ENCODE peak calls at places on chromosomes 4 and X, in eight cellular contexts. Z is Right ventricle myocardium inferior; V is GM23248; N is activated naive CD4-positive, alpha-beta T cell treated with anti-CD3 and anti-CD28 coated beads for 36 hours; M is activated CD4-positive, alpha-beta T cell treated with anti-CD3 and anti-CD28 coated beads for 4 hours; L is HT1080; E is GM03348; D is cerebellar nuclear complex. F is an unnamed sample.

GRCh38 chr4:47471064-47471463 is 7.6 kb upstream of the COMMD8 start:
- DNase-seq in N (no peak), E (no peak), Z (no peak), V (no peak), M (no peak), L (no peak), D (no peak), F (no peak)

GRCh38 chrX:131977619-131978018 is 45.5 kb upstream of the STK26 start:
- DNase-seq in D (no peak), M (no peak), E (no peak), L (peak), N (no peak), Z (no peak), V (peak), F (no peak)

GRCh38 chr4:3221996-3222395 is 27.0 kb upstream of the MSANTD1 start:
- DNase-seq in L (no peak), N (no peak), V (no peak), M (no peak), Z (peak), D (no peak), E (no peak), F (no peak)

GRCh38 chrX:23637187-23637586 is 30.1 kb upstream of the PRDX4 start:
- DNase-seq in L (no peak), Z (no peak), E (no peak), N (peak), D (no peak), V (no peak), M (peak), F (no peak)

GRCh38 chr4:4994312-4995097 is 24.8 kb downstream of the CYTL1 start:
- DNase-seq in E (no peak), Z (no peak), D (no peak), L (no peak), M (no peak), V (no peak), N (no peak), F (no peak)

GRCh38 chr4:181536753-181537434 is 706.3 kb upstream of the TENM3 start:
- DNase-seq in V (no peak), D (no peak), M (no peak), N (no peak), Z (no peak), E (no peak), L (no peak), F (no peak)

GRCh38 chrX:63529961-63530360 is 178.8 kb upstream of the SPIN4 start:
- DNase-seq in M (no peak), E (no peak), N (no peak), V (no peak), L (no peak), D (no peak), Z (no peak), F (no peak)

GRCh38 chr4:151408630-151409469 is at the start of gene FHIP1A:
- DNase-seq in Z (peak), L (peak), N (peak), D (no peak), E (peak), M (peak), V (peak), F (peak)

GRCh38 chr4:186669159-186669720 is 54.4 kb downstream of the FAT1 start:
- DNase-seq in V (peak), Z (no peak), L (no peak), D (no peak), M (no peak), E (peak), N (no peak), F (peak)

GRCh38 chr4:41465135-41465761 is 72.7 kb upstream of the LIMCH1 start:
- DNase-seq in E (no peak), N (no peak), D (no peak), Z (no peak), V (peak), L (no peak), M (no peak), F (no peak)

GRCh38 chr4:30720021-30720655 is at the start of gene PCDH7:
- DNase-seq in Z (peak), D (no peak), N (peak), L (peak), M (no peak), V (peak), E (peak), F (peak)

GRCh38 chr4:183729430-183730328 is 70.6 kb downstream of the TRAPPC11 start:
- DNase-seq in N (no peak), L (peak), D (no peak), Z (no peak), M (no peak), E (no peak), V (peak), F (no peak)

GRCh38 chrX:106300239-106300638 is 132.1 kb downstream of the PWWP3B start:
- DNase-seq in D (no peak), L (peak), N (no peak), E (no peak), V (no peak), Z (no peak), M (no peak), F (no peak)

GRCh38 chrX:78329486-78329885 is 2.1 kb upstream of the CYSLTR1 start:
- DNase-seq in M (peak), L (no peak), D (no peak), N (peak), V (no peak), Z (no peak), E (no peak), F (no peak)

GRCh38 chr4:159237975-159238374 is 135.1 kb downstream of the RAPGEF2 start:
- DNase-seq in N (no peak), M (no peak), L (no peak), D (no peak), V (no peak), E (no peak), Z (no peak), F (no peak)

GRCh38 chr4:170729897-170730296 is 640.1 kb upstream of the AADAT start:
- DNase-seq in N (no peak), L (no peak), Z (no peak), D (no peak), V (no peak), M (no peak), E (no peak), F (no peak)

GRCh38 chr4:22019676-22020075 is 71.1 kb upstream of the KCNIP4 start:
- DNase-seq in L (no peak), M (no peak), V (peak), N (no peak), D (no peak), Z (no peak), E (peak), F (no peak)

GRCh38 chr4:125187621-125188176 is 127.1 kb upstream of the FAT4 start:
- DNase-seq in L (peak), V (peak), Z (no peak), N (no peak), E (peak), D (no peak), M (no peak), F (peak)

GRCh38 chr4:107219681-107220080 is 183.6 kb upstream of the DKK2 start:
- DNase-seq in E (no peak), M (no peak), N (no peak), D (no peak), Z (no peak), V (no peak), L (no peak), F (no peak)

GRCh38 chr4:2799971-2800690 is 7.2 kb downstream of the SH3BP2 start:
- DNase-seq in E (no peak), L (no peak), D (no peak), Z (peak), N (no peak), V (peak), M (no peak), F (no peak)

GRCh38 chr4:180560896-180561295 is 1682.3 kb upstream of the TENM3 start:
- DNase-seq in V (no peak), Z (no peak), N (no peak), M (no peak), D (no peak), E (no peak), L (peak), F (no peak)

GRCh38 chr4:7823416-7823824 is 116.2 kb downstream of the AFAP1 start:
- DNase-seq in D (no peak), Z (peak), M (no peak), N (no peak), L (no peak), E (no peak), V (peak), F (no peak)

GRCh38 chr4:142519342-142519741 is 326.8 kb downstream of the INPP4B start:
- DNase-seq in N (no peak), L (no peak), V (no peak), D (no peak), E (peak), M (no peak), Z (no peak), F (no peak)

GRCh38 chr4:139815646-139816601 is 150.3 kb downstream of the MGST2 start:
- DNase-seq in M (no peak), V (peak), N (peak), D (peak), Z (no peak), L (peak), E (peak), F (peak)

GRCh38 chr4:112060212-112060611 is 85.0 kb upstream of the FAM241A start:
- DNase-seq in E (peak), L (peak), M (no peak), V (peak), D (no peak), Z (no peak), N (no peak), F (peak)

GRCh38 chr4:163331629-163332360 is 601 bp downstream of the NPY1R start:
- DNase-seq in L (no peak), N (no peak), E (peak), Z (peak), D (no peak), V (peak), M (no peak), F (no peak)

GRCh38 chr4:680091-680490 is 5.7 kb downstream of the MYL5 start:
- DNase-seq in E (no peak), V (no peak), D (no peak), N (no peak), L (no peak), Z (peak), M (no peak), F (no peak)